ENCODE peak calls at places on chromosome 1, in four cellular contexts. T is RPMI8226, M is pancreas, C is fibroblast of the aortic adventitia. B is an unnamed sample.

GRCh38 chr1:79859212-79859948 is 852.9 kb upstream of the ADGRL4 start:
- DNase-seq in M (no peak), C (peak), T (no peak), B (no peak)

GRCh38 chr1:8047112-8047511 is 21.0 kb upstream of the ERRFI1 start:
- DNase-seq in M (no peak), T (no peak), C (peak), B (no peak)

GRCh38 chr1:14055442-14056225 is 355.6 kb downstream of the PRDM2 start:
- DNase-seq in M (no peak), T (no peak), C (no peak), B (no peak)

GRCh38 chr1:199751962-199752687 is 275.4 kb upstream of the NR5A2 start:
- DNase-seq in M (no peak), T (no peak), C (no peak), B (no peak)

GRCh38 chr1:206741142-206741701 is 29.4 kb upstream of the IL19 start:
- DNase-seq in C (no peak), M (no peak), T (no peak), B (no peak)

GRCh38 chr1:160853756-160854155 is 8.9 kb downstream of the CD244 start:
- DNase-seq in C (no peak), T (no peak), M (no peak), B (no peak)

GRCh38 chr1:218521414-218522169 is 176.5 kb downstream of the TGFB2 start:
- DNase-seq in T (peak), M (no peak), C (peak), B (no peak)

GRCh38 chr1:209880051-209880450 is 52.3 kb downstream of the UTP25 start:
- DNase-seq in T (no peak), C (no peak), M (no peak), B (no peak)

GRCh38 chr1:44867801-44868200 is 24.7 kb upstream of the PTCH2 start:
- DNase-seq in M (no peak), T (no peak), C (no peak), B (no peak)

GRCh38 chr1:16606106-16606505 is 7.3 kb downstream of the NBPF1 start:
- DNase-seq in T (peak), M (no peak), C (no peak), B (no peak)

GRCh38 chr1:218324226-218324580 is 20.9 kb upstream of the TGFB2 start:
- DNase-seq in T (no peak), M (no peak), C (no peak), B (no peak)

GRCh38 chr1:26744075-26744958 is 43.4 kb upstream of the PIGV start:
- DNase-seq in C (peak), M (no peak), T (peak), B (no peak)

GRCh38 chr1:5765465-5765864 is 226.8 kb downstream of the NPHP4 start:
- DNase-seq in C (no peak), T (no peak), M (no peak), B (no peak)

GRCh38 chr1:240093120-240093961 is 1.7 kb downstream of the FMN2 start:
- DNase-seq in C (no peak), T (no peak), M (no peak), B (no peak)

GRCh38 chr1:185409763-185410528 is 92.9 kb upstream of the IVNS1ABP start:
- DNase-seq in M (no peak), C (no peak), T (no peak), B (no peak)

GRCh38 chr1:29414091-29414490 is 177.8 kb downstream of the PTPRU start:
- DNase-seq in C (no peak), M (no peak), T (no peak), B (no peak)

GRCh38 chr1:219560856-219561255 is 52.0 kb downstream of the ZC3H11B start:
- DNase-seq in T (no peak), C (no peak), M (no peak), B (no peak)

GRCh38 chr1:11507309-11507708 is 28.4 kb downstream of the DISP3 start:
- DNase-seq in M (no peak), C (no peak), T (peak), B (peak)

GRCh38 chr1:16387201-16388185 is 20.5 kb downstream of the SZRD1 start:
- DNase-seq in T (peak), C (peak), M (no peak), B (no peak)

GRCh38 chr1:220810179-220810653 is 23.5 kb downstream of the MTARC1 start:
- DNase-seq in T (peak), C (peak), M (peak), B (peak)

GRCh38 chr1:230270185-230270939 is 155.8 kb downstream of the PGBD5 start:
- DNase-seq in C (peak), T (no peak), M (no peak), B (no peak)